ENCODE peak calls at places on chromosomes 11 and 22, in nine cellular contexts. T is A549; P is Peyer's patch; K is heart right ventricle; E is brain microvascular endothelial cell; B is CD8-positive, alpha-beta T cell; J is cardiac muscle cell; X is endothelial cell of umbilical vein; W is mesendoderm. Y is an unnamed sample.

GRCh38 chr11:16928052-16928451 is 86.2 kb downstream of the PLEKHA7 start:
- DNase-seq in P (no peak), X (no peak), K (no peak), J (no peak), E (no peak), T (no peak), W (no peak), B (no peak), Y (no peak)

GRCh38 chr11:26439854-26440253 is 107.9 kb downstream of the ANO3 start:
- DNase-seq in P (no peak), E (no peak), B (no peak), T (no peak), W (no peak), X (no peak), J (no peak), K (no peak), Y (no peak)

GRCh38 chr11:83813296-83813695 is 527.1 kb upstream of the CCDC90B start:
- DNase-seq in E (no peak), T (no peak), K (no peak), B (no peak), W (no peak), X (no peak), J (no peak), P (no peak), Y (no peak)

GRCh38 chr11:14974723-14975587 is 2.8 kb upstream of the CALCA start:
- DNase-seq in X (peak), J (peak), T (peak), K (peak), P (no peak), W (peak), E (peak), B (peak), Y (no peak)

GRCh38 chr22:25763239-25763777 is 21.3 kb downstream of the MYO18B start:
- DNase-seq in K (no peak), T (no peak), W (no peak), B (no peak), E (no peak), P (no peak), X (no peak), J (no peak), Y (no peak)

GRCh38 chr11:36618025-36618700 is 20.1 kb upstream of the RAG2 start:
- DNase-seq in P (no peak), K (no peak), X (no peak), W (no peak), J (no peak), E (no peak), B (no peak), T (no peak), Y (no peak)

GRCh38 chr11:19546325-19546724 is 166.3 kb upstream of the NAV2 start:
- DNase-seq in K (no peak), W (no peak), P (no peak), T (no peak), J (no peak), E (no peak), X (no peak), B (no peak), Y (no peak)

GRCh38 chr22:21082248-21082647 is 36.5 kb downstream of the LRRC74B start:
- DNase-seq in X (no peak), E (no peak), K (no peak), P (no peak), W (no peak), J (peak), B (no peak), T (no peak), Y (no peak)

GRCh38 chr22:35688913-35689675 is 28.6 kb upstream of the APOL5 start:
- DNase-seq in X (no peak), W (no peak), K (no peak), J (no peak), B (no peak), E (no peak), T (no peak), P (no peak), Y (no peak)

GRCh38 chr22:46732041-46732379 is 6.0 kb downstream of the CERK start:
- DNase-seq in T (no peak), E (no peak), J (no peak), B (no peak), W (no peak), K (no peak), X (no peak), P (no peak), Y (no peak)

GRCh38 chr22:38699784-38700183 is 959 bp downstream of the JOSD1 start:
- DNase-seq in B (no peak), J (peak), P (no peak), K (no peak), T (no peak), W (peak), X (no peak), E (no peak), Y (no peak)

GRCh38 chr22:18954333-18954732 is 18.2 kb upstream of the PRODH start:
- DNase-seq in J (peak), E (peak), T (peak), P (peak), W (peak), B (peak), K (peak), X (peak), Y (peak)

GRCh38 chr11:116605543-116605942 is 167.2 kb downstream of the BUD13 start:
- DNase-seq in B (no peak), X (peak), K (no peak), W (peak), T (no peak), E (peak), J (peak), P (no peak), Y (no peak)

GRCh38 chr11:35337136-35337918 is 82.0 kb downstream of the SLC1A2 start:
- DNase-seq in K (no peak), J (peak), X (peak), B (no peak), E (peak), P (no peak), T (peak), W (peak), Y (no peak)

GRCh38 chr22:49801391-49802060 is 26.1 kb downstream of the BRD1 start:
- DNase-seq in P (no peak), B (no peak), E (no peak), W (no peak), X (no peak), K (no peak), J (no peak), T (no peak), Y (no peak)

GRCh38 chr11:121898913-121899312 is 217.1 kb downstream of the BLID start:
- DNase-seq in W (no peak), E (no peak), B (no peak), X (no peak), P (no peak), K (no peak), J (no peak), T (no peak), Y (no peak)

GRCh38 chr11:33778682-33779081 is 4.4 kb upstream of the FBXO3 start:
- DNase-seq in J (peak), T (no peak), K (no peak), B (no peak), X (no peak), E (peak), W (peak), P (no peak), Y (no peak)

GRCh38 chr11:69658606-69659450 is 16.3 kb downstream of the LTO1 start:
- DNase-seq in B (no peak), W (no peak), X (no peak), K (no peak), P (no peak), E (no peak), T (no peak), J (no peak), Y (no peak)

GRCh38 chr22:19770349-19771220 is 10.0 kb downstream of the TBX1 start:
- DNase-seq in W (no peak), B (no peak), P (no peak), K (peak), T (no peak), J (no peak), E (no peak), X (no peak), Y (no peak)

GRCh38 chr22:47372111-47372581 is 609.7 kb downstream of the TBC1D22A start:
- DNase-seq in X (no peak), J (no peak), W (no peak), E (no peak), B (no peak), P (no peak), T (no peak), K (no peak), Y (no peak)

GRCh38 chr22:22103078-22103593 is 120.5 kb upstream of the TOP3B start:
- DNase-seq in P (no peak), X (no peak), J (no peak), E (no peak), T (peak), W (peak), K (no peak), B (no peak), Y (no peak)

GRCh38 chr11:100769165-100769564 is 82.1 kb downstream of the ARHGAP42 start:
- DNase-seq in E (no peak), B (no peak), T (no peak), J (no peak), W (peak), X (no peak), K (no peak), P (no peak), Y (no peak)

GRCh38 chr22:26464312-26464711 is 19.3 kb downstream of the HPS4 start:
- DNase-seq in E (no peak), P (no peak), W (peak), X (peak), B (no peak), T (no peak), K (no peak), J (peak), Y (no peak)

GRCh38 chr22:48892571-48893287 is 934.9 kb downstream of the BRD1 start:
- DNase-seq in P (peak), J (no peak), W (no peak), B (no peak), K (no peak), E (no peak), X (no peak), T (no peak), Y (no peak)

GRCh38 chr22:17802822-17803221 is 28.6 kb upstream of the BID start:
- DNase-seq in E (no peak), X (no peak), W (no peak), B (no peak), J (no peak), K (no peak), P (no peak), T (no peak), Y (no peak)

DNA sequence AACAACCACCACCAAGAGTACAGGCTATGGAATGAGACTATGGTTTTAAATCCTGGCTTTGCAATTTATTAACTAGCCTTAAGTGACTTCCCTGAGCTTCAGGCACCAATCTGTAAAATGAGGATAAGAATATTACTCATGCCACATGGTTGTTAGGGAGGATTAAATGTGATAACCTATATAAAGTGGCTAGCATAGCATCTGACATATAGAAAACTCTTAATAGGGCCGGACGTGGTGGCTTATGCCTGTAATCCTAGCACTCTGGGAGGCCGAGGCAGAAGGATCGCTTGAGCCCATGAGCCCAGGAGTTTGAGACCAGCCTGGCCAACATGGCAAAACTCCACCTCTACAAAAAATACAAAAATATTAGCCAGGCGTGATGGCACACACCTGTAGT is 16.3 kb downstream of the LIMK2 start:
- DNase-seq in W (no peak), J (no peak), K (no peak), P (no peak), B (no peak), X (no peak), T (no peak), E (no peak), Y (no peak)
- H3K27ac ChIP-seq in W (no peak), J (no peak), K (peak), P (no peak), B (no peak), X (peak), T (no peak), E (no peak), Y (no peak)

GRCh38 chr11:1920128-1920908 is 815 bp downstream of the TNNT3 start:
- DNase-seq in T (no peak), P (no peak), E (no peak), J (no peak), W (no peak), B (no peak), K (no peak), X (no peak), Y (no peak)
- H3K27ac ChIP-seq in T (no peak), P (no peak), E (no peak), J (no peak), W (no peak), B (no peak), K (peak), X (no peak), Y (no peak)

GRCh38 chr11:110972640-110973039 is 260.4 kb upstream of the ARHGAP20 start:
- DNase-seq in J (peak), P (no peak), X (no peak), T (no peak), B (no peak), E (peak), K (no peak), W (no peak), Y (no peak)
- H3K27ac ChIP-seq in J (no peak), P (no peak), X (no peak), T (peak), B (no peak), E (peak), K (no peak), W (no peak), Y (no peak)

GRCh38 chr22:40746428-40747220 is 67.3 kb downstream of the MCHR1 start:
- DNase-seq in K (no peak), W (no peak), T (no peak), X (no peak), B (no peak), P (no peak), J (no peak), E (no peak), Y (no peak)
- H3K27ac ChIP-seq in K (no peak), W (no peak), T (peak), X (no peak), B (no peak), P (no peak), J (no peak), E (no peak), Y (no peak)